ENCODE peak calls at places on chromosomes 6 and 20, in eight cellular contexts. One of them, this sample, is unnamed.

GRCh38 chr6:53437557-53438202 is 88.9 kb upstream of the ELOVL5 start:
- DNase-seq in GM13976: peak; percentile 39
- DNase-seq in cardiac fibroblast: peak; percentile 84
- DNase-seq in H9: peak; percentile 52
- DNase-seq in gastrocnemius medialis: no peak
- DNase-seq in EH: peak; percentile 87
- DNase-seq in cardiac septum: no peak
- DNase-seq in H54: peak; percentile 55
- DNase-seq in this sample: no peak

GRCh38 chr20:44850883-44851282 is 34.6 kb upstream of the YWHAB start:
- DNase-seq in GM13976: no peak
- DNase-seq in cardiac fibroblast: no peak
- DNase-seq in H9: no peak
- DNase-seq in gastrocnemius medialis: no peak
- DNase-seq in EH: no peak
- DNase-seq in cardiac septum: no peak
- DNase-seq in H54: no peak
- DNase-seq in this sample: no peak

GRCh38 chr6:107713214-107713962 is 110.7 kb downstream of the SCML4 start:
- DNase-seq in GM13976: no peak
- DNase-seq in cardiac fibroblast: no peak
- DNase-seq in H9: no peak
- DNase-seq in gastrocnemius medialis: no peak
- DNase-seq in EH: no peak
- DNase-seq in cardiac septum: no peak
- DNase-seq in H54: no peak
- DNase-seq in this sample: no peak

GRCh38 chr6:149336529-149336928 is 19.0 kb downstream of the TAB2 start:
- DNase-seq in GM13976: no peak
- DNase-seq in cardiac fibroblast: no peak
- DNase-seq in H9: no peak
- DNase-seq in gastrocnemius medialis: no peak
- DNase-seq in EH: no peak
- DNase-seq in cardiac septum: no peak
- DNase-seq in H54: no peak
- DNase-seq in this sample: no peak

GRCh38 chr6:16391451-16391912 is 153.1 kb downstream of the GMPR start:
- DNase-seq in GM13976: no peak
- DNase-seq in cardiac fibroblast: peak; percentile 60
- DNase-seq in H9: no peak
- DNase-seq in gastrocnemius medialis: no peak
- DNase-seq in EH: peak; percentile 72
- DNase-seq in cardiac septum: no peak
- DNase-seq in H54: no peak
- DNase-seq in this sample: no peak

GRCh38 chr6:54980511-54981275 is 134.1 kb downstream of the FAM83B start:
- DNase-seq in GM13976: no peak
- DNase-seq in cardiac fibroblast: peak; percentile 43
- DNase-seq in H9: no peak
- DNase-seq in gastrocnemius medialis: no peak
- DNase-seq in EH: peak; percentile 53
- DNase-seq in cardiac septum: no peak
- DNase-seq in H54: no peak
- DNase-seq in this sample: no peak

GRCh38 chr20:20440473-20440872 is 72.6 kb downstream of the INSM1 start:
- DNase-seq in GM13976: no peak
- DNase-seq in cardiac fibroblast: no peak
- DNase-seq in H9: no peak
- DNase-seq in gastrocnemius medialis: no peak
- DNase-seq in EH: no peak
- DNase-seq in cardiac septum: no peak
- DNase-seq in H54: no peak
- DNase-seq in this sample: no peak

GRCh38 chr6:2582268-2582667 is 168.5 kb downstream of the MYLK4 start:
- DNase-seq in GM13976: no peak
- DNase-seq in cardiac fibroblast: no peak
- DNase-seq in H9: no peak
- DNase-seq in gastrocnemius medialis: no peak
- DNase-seq in EH: no peak
- DNase-seq in cardiac septum: no peak
- DNase-seq in H54: no peak
- DNase-seq in this sample: no peak

GRCh38 chr6:127514396-127515227 is 4.5 kb downstream of the MTCL3 start:
- DNase-seq in GM13976: peak; percentile 8
- DNase-seq in cardiac fibroblast: peak; percentile 44
- DNase-seq in H9: peak; percentile 74
- DNase-seq in gastrocnemius medialis: no peak
- DNase-seq in EH: peak; percentile 66
- DNase-seq in cardiac septum: no peak
- DNase-seq in H54: no peak
- DNase-seq in this sample: no peak

GRCh38 chr6:81366970-81367369 is 385.5 kb downstream of the TENT5A start:
- DNase-seq in GM13976: no peak
- DNase-seq in cardiac fibroblast: no peak
- DNase-seq in H9: no peak
- DNase-seq in gastrocnemius medialis: no peak
- DNase-seq in EH: no peak
- DNase-seq in cardiac septum: no peak
- DNase-seq in H54: no peak
- DNase-seq in this sample: no peak

GRCh38 chr6:108361312-108361932 is 66.6 kb downstream of the AFG1L start:
- DNase-seq in GM13976: no peak
- DNase-seq in cardiac fibroblast: no peak
- DNase-seq in H9: no peak
- DNase-seq in gastrocnemius medialis: no peak
- DNase-seq in EH: no peak
- DNase-seq in cardiac septum: no peak
- DNase-seq in H54: no peak
- DNase-seq in this sample: no peak

GRCh38 chr6:37624121-37624520 is 73.6 kb downstream of the MDGA1 start:
- DNase-seq in GM13976: no peak
- DNase-seq in cardiac fibroblast: no peak
- DNase-seq in H9: no peak
- DNase-seq in gastrocnemius medialis: no peak
- DNase-seq in EH: no peak
- DNase-seq in cardiac septum: no peak
- DNase-seq in H54: peak; percentile 40
- DNase-seq in this sample: no peak

GRCh38 chr6:45533394-45533793 is 155.7 kb upstream of the SUPT3H start:
- DNase-seq in GM13976: no peak
- DNase-seq in cardiac fibroblast: peak; percentile 50
- DNase-seq in H9: no peak
- DNase-seq in gastrocnemius medialis: no peak
- DNase-seq in EH: peak; percentile 18
- DNase-seq in cardiac septum: no peak
- DNase-seq in H54: no peak
- DNase-seq in this sample: no peak

This sample was measured in CD14-positive monocyte.